ENCODE peak calls at places on chromosomes 2 and 18, in eight cellular contexts. W is lung; N is K562; Z is HAP-1; I is stimulated activated CD4-positive, alpha-beta T cell treated with anti-CD3 and anti-CD28 coated beads, Interleukin-4, amount 100 ng/mL, for 48 hours; D is CD4-positive, alpha-beta T cell; Q is HEK293T; T is effector CD8-positive, alpha-beta T cell. O is an unnamed sample.
A peak's percentile ranks its signal among the peaks of the same experiment; 100 is the strongest.

GRCh38 chr2:138012082-138012481 is 47.8 kb downstream of the HNMT start:
- DNase-seq in D (no peak), I (no peak), Q (no peak), W (no peak), Z (no peak), N (peak; percentile 64), T (no peak), O (no peak)

GRCh38 chr2:119753041-119753929 is 6.4 kb upstream of the PTPN4 start:
- DNase-seq in Q (peak; percentile 55), T (no peak), W (no peak), I (no peak), Z (peak; percentile 36), N (peak; percentile 56), D (no peak), O (no peak)

GRCh38 chr2:211494085-211494484 is 937.7 kb downstream of the CPS1 start:
- DNase-seq in I (no peak), N (no peak), T (no peak), W (no peak), D (no peak), Z (no peak), Q (no peak), O (no peak)

GRCh38 chr18:21439453-21439852 is 161.1 kb downstream of the ESCO1 start:
- DNase-seq in W (no peak), Z (no peak), I (no peak), D (no peak), N (no peak), T (no peak), Q (no peak), O (no peak)

GRCh38 chr18:69897397-69898108 is 50.1 kb downstream of the CD226 start:
- DNase-seq in Q (no peak), I (no peak), D (no peak), W (no peak), Z (no peak), N (no peak), T (no peak), O (no peak)

GRCh38 chr2:24594283-24594682 is 103.2 kb downstream of the NCOA1 start:
- DNase-seq in Q (no peak), I (no peak), N (no peak), D (no peak), Z (no peak), T (no peak), W (no peak), O (no peak)

GRCh38 chr2:46298272-46298521 is 990 bp downstream of the EPAS1 start:
- DNase-seq in Q (no peak), I (no peak), W (no peak), D (no peak), T (no peak), Z (no peak), N (no peak), O (no peak)

GRCh38 chr2:221097568-221097915 is 474.6 kb downstream of the EPHA4 start:
- DNase-seq in D (no peak), W (no peak), Q (no peak), T (no peak), Z (no peak), N (no peak), I (no peak), O (no peak)

GRCh38 chr2:120310136-120310535 is 35.8 kb upstream of the INHBB start:
- DNase-seq in T (no peak), Z (no peak), Q (no peak), D (no peak), I (no peak), N (no peak), W (no peak), O (no peak)

O was measured in esophagus muscularis mucosa.